ENCODE peak calls at places on chromosomes 1 and 21, in five cellular contexts. One of them, this sample, is unnamed.

GRCh38 chr1:221192055-221192454 is 312.8 kb downstream of the HLX start:
- DNase-seq in right lobe of liver: no peak
- DNase-seq in psoas muscle: no peak
- DNase-seq in SK-N-SH: no peak
- DNase-seq in GM06990: no peak
- DNase-seq in this sample: no peak

GRCh38 chr1:67211589-67212563 is 45.6 kb downstream of the IL23R start:
- DNase-seq in GM06990: no peak
- DNase-seq in right lobe of liver: no peak
- DNase-seq in SK-N-SH: no peak
- DNase-seq in psoas muscle: no peak
- DNase-seq in this sample: no peak

GRCh38 chr1:154276797-154277196 is 4.4 kb downstream of the HAX1 start:
- DNase-seq in SK-N-SH: peak
- DNase-seq in psoas muscle: no peak
- DNase-seq in right lobe of liver: no peak
- DNase-seq in GM06990: no peak
- DNase-seq in this sample: no peak

GRCh38 chr1:86868477-86868876 is 45.4 kb downstream of the SELENOF start:
- DNase-seq in GM06990: no peak
- DNase-seq in SK-N-SH: no peak
- DNase-seq in psoas muscle: no peak
- DNase-seq in right lobe of liver: no peak
- DNase-seq in this sample: no peak

GRCh38 chr21:37751268-37751975 is 164.8 kb downstream of the KCNJ6 start:
- DNase-seq in psoas muscle: no peak
- DNase-seq in right lobe of liver: no peak
- DNase-seq in SK-N-SH: no peak
- DNase-seq in GM06990: no peak
- DNase-seq in this sample: no peak

GRCh38 chr21:46141767-46142580 is 13.4 kb downstream of the FTCD start:
- DNase-seq in right lobe of liver: peak
- DNase-seq in psoas muscle: peak
- DNase-seq in SK-N-SH: no peak
- DNase-seq in GM06990: no peak
- DNase-seq in this sample: no peak

GRCh38 chr1:95232646-95233320 is 1.2 kb upstream of the RWDD3 start:
- DNase-seq in psoas muscle: no peak
- DNase-seq in GM06990: no peak
- DNase-seq in SK-N-SH: no peak
- DNase-seq in right lobe of liver: no peak
- DNase-seq in this sample: no peak

GRCh38 chr1:68464891-68465290 is 15.1 kb upstream of the RPE65 start:
- DNase-seq in right lobe of liver: no peak
- DNase-seq in psoas muscle: no peak
- DNase-seq in SK-N-SH: no peak
- DNase-seq in GM06990: no peak
- DNase-seq in this sample: no peak

GRCh38 chr1:240000634-240001033 is 91.0 kb upstream of the FMN2 start:
- DNase-seq in psoas muscle: no peak
- DNase-seq in GM06990: no peak
- DNase-seq in SK-N-SH: no peak
- DNase-seq in right lobe of liver: no peak
- DNase-seq in this sample: no peak

GRCh38 chr1:100622037-100622436 is 84.1 kb downstream of the GPR88 start:
- DNase-seq in GM06990: no peak
- DNase-seq in SK-N-SH: no peak
- DNase-seq in right lobe of liver: no peak
- DNase-seq in psoas muscle: no peak
- DNase-seq in this sample: no peak

GRCh38 chr1:17215545-17215890 is 10.6 kb downstream of the PADI1 start:
- DNase-seq in psoas muscle: no peak
- DNase-seq in right lobe of liver: no peak
- DNase-seq in SK-N-SH: no peak
- DNase-seq in GM06990: no peak
- DNase-seq in this sample: no peak

DNA sequence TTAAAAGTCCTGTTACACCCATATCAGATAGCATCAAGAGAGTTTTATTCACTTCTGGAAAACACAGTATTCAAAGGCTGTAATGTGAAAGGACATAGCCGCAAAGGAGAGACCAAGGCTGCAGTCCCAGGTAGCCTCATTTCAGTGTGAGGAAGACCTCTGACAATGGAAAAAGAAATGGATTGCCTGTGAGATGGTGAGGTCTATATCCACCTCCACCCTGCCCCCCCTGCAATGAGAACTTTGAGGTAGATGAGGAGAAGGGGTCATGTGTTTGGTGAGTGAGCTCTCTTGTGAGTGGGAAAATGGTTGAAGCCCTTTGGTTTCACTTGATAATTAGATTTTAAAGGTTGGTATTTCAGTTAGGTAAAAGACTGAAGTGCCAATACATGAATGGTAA is 3.5 kb downstream of the MRPS6 start:
- DNase-seq in GM06990: no peak
- DNase-seq in right lobe of liver: no peak
- DNase-seq in psoas muscle: no peak
- DNase-seq in SK-N-SH: no peak
- DNase-seq in this sample: no peak
- H3K4me3 ChIP-seq in GM06990: no peak
- H3K4me3 ChIP-seq in right lobe of liver: no peak
- H3K4me3 ChIP-seq in psoas muscle: peak
- H3K4me3 ChIP-seq in SK-N-SH: no peak
- H3K4me3 ChIP-seq in this sample: no peak

GRCh38 chr1:181909010-181909409 is 152.5 kb downstream of the ZNF648 start:
- DNase-seq in SK-N-SH: no peak
- DNase-seq in right lobe of liver: no peak
- DNase-seq in GM06990: no peak
- DNase-seq in psoas muscle: no peak
- DNase-seq in this sample: no peak

GRCh38 chr1:181911715-181912114 is 149.8 kb downstream of the ZNF648 start:
- DNase-seq in GM06990: no peak
- DNase-seq in right lobe of liver: no peak
- DNase-seq in psoas muscle: no peak
- DNase-seq in SK-N-SH: no peak
- DNase-seq in this sample: no peak

GRCh38 chr1:181905944-181906597 is 155.4 kb downstream of the ZNF648 start:
- DNase-seq in GM06990: no peak
- DNase-seq in psoas muscle: no peak
- DNase-seq in right lobe of liver: no peak
- DNase-seq in SK-N-SH: no peak
- DNase-seq in this sample: no peak

GRCh38 chr1:181906631-181907030 is 154.9 kb downstream of the ZNF648 start:
- DNase-seq in GM06990: no peak
- DNase-seq in psoas muscle: no peak
- DNase-seq in right lobe of liver: no peak
- DNase-seq in SK-N-SH: no peak
- DNase-seq in this sample: no peak

DNA sequence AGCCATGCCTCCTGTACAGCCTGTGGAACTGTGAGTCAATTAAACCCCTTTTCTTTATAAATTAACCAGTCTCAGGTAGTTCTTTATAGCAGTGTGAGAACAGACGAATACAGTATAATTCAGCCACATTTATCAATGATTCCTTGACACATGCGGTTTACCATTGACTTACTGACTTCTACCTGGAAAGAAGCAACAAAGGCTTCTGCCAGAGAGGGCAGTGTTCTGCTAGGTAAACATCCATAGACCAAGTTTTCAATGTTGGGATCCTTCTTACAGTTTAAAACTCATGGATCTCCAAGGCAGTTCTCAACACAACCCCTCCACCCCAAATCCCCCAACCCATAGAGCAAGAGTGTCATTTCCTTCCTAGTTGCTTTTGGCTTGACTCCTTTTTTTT is 150.6 kb downstream of the ZNF648 start:
- DNase-seq in SK-N-SH: no peak
- DNase-seq in psoas muscle: no peak
- DNase-seq in right lobe of liver: no peak
- DNase-seq in GM06990: no peak
- DNase-seq in this sample: no peak
- TF ChIP-seq CTCF in SK-N-SH: no peak
- TF ChIP-seq CTCF in psoas muscle: no peak
- TF ChIP-seq CTCF in right lobe of liver: peak
- TF ChIP-seq CTCF in GM06990: peak
- TF ChIP-seq CTCF in this sample: no peak

GRCh38 chr1:106568161-106568560 is 488.3 kb upstream of the PRMT6 start:
- DNase-seq in GM06990: peak
- DNase-seq in right lobe of liver: no peak
- DNase-seq in psoas muscle: no peak
- DNase-seq in SK-N-SH: no peak
- DNase-seq in this sample: no peak

GRCh38 chr1:106564192-106564591 is 492.3 kb upstream of the PRMT6 start:
- DNase-seq in right lobe of liver: no peak
- DNase-seq in GM06990: no peak
- DNase-seq in SK-N-SH: no peak
- DNase-seq in psoas muscle: no peak
- DNase-seq in this sample: no peak

GRCh38 chr1:106571109-106571508 is 485.4 kb upstream of the PRMT6 start:
- DNase-seq in SK-N-SH: no peak
- DNase-seq in psoas muscle: no peak
- DNase-seq in right lobe of liver: no peak
- DNase-seq in GM06990: no peak
- DNase-seq in this sample: no peak

DNA sequence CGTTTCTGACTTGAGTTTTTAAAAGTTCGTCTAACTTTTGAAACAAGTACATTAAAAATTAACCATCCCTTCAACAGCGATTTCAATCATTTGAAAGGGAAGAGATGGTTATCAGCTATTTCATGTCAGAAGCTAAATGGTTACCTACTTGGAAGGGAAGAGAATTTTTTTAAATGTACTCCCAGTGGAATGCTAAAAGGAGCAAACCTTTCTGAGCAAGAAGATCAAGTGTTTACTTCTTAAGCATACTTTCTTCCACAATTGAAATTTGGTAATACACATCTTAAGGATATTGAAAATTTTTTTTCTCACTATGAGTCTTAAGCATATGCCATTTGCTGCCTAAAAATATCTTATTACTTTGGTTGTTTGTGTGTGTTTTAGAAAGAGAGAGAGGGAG is 487.9 kb upstream of the PRMT6 start:
- DNase-seq in GM06990: peak
- DNase-seq in psoas muscle: no peak
- DNase-seq in right lobe of liver: no peak
- DNase-seq in SK-N-SH: no peak
- DNase-seq in this sample: no peak
- H3K4me3 ChIP-seq in GM06990: no peak
- H3K4me3 ChIP-seq in psoas muscle: no peak
- H3K4me3 ChIP-seq in right lobe of liver: no peak
- H3K4me3 ChIP-seq in SK-N-SH: no peak
- H3K4me3 ChIP-seq in this sample: no peak

GRCh38 chr1:85146972-85147359 is 53.9 kb downstream of the SYDE2 start:
- DNase-seq in GM06990: no peak
- DNase-seq in SK-N-SH: no peak
- DNase-seq in psoas muscle: no peak
- DNase-seq in right lobe of liver: no peak
- DNase-seq in this sample: no peak
- TF ChIP-seq CTCF in GM06990: no peak
- TF ChIP-seq CTCF in SK-N-SH: peak
- TF ChIP-seq CTCF in psoas muscle: no peak
- TF ChIP-seq CTCF in right lobe of liver: no peak
- TF ChIP-seq CTCF in this sample: no peak

GRCh38 chr1:220094016-220094911 is at the start of gene IARS2:
- DNase-seq in GM06990: peak
- DNase-seq in SK-N-SH: peak
- DNase-seq in right lobe of liver: peak
- DNase-seq in psoas muscle: peak
- DNase-seq in this sample: peak

GRCh38 chr1:220092694-220093093 is 1.2 kb upstream of the IARS2 start:
- DNase-seq in GM06990: no peak
- DNase-seq in right lobe of liver: no peak
- DNase-seq in psoas muscle: no peak
- DNase-seq in SK-N-SH: no peak
- DNase-seq in this sample: no peak

GRCh38 chr1:220089650-220090556 is at the start of gene BPNT1:
- DNase-seq in right lobe of liver: peak
- DNase-seq in SK-N-SH: peak
- DNase-seq in psoas muscle: peak
- DNase-seq in GM06990: peak
- DNase-seq in this sample: peak

GRCh38 chr1:220093361-220094015 is 444 bp upstream of the IARS2 start:
- DNase-seq in right lobe of liver: no peak
- DNase-seq in SK-N-SH: no peak
- DNase-seq in psoas muscle: no peak
- DNase-seq in GM06990: no peak
- DNase-seq in this sample: no peak
- H3K4me3 ChIP-seq in right lobe of liver: no peak
- H3K4me3 ChIP-seq in SK-N-SH: no peak
- H3K4me3 ChIP-seq in psoas muscle: peak
- H3K4me3 ChIP-seq in GM06990: peak
- H3K4me3 ChIP-seq in this sample: no peak

DNA sequence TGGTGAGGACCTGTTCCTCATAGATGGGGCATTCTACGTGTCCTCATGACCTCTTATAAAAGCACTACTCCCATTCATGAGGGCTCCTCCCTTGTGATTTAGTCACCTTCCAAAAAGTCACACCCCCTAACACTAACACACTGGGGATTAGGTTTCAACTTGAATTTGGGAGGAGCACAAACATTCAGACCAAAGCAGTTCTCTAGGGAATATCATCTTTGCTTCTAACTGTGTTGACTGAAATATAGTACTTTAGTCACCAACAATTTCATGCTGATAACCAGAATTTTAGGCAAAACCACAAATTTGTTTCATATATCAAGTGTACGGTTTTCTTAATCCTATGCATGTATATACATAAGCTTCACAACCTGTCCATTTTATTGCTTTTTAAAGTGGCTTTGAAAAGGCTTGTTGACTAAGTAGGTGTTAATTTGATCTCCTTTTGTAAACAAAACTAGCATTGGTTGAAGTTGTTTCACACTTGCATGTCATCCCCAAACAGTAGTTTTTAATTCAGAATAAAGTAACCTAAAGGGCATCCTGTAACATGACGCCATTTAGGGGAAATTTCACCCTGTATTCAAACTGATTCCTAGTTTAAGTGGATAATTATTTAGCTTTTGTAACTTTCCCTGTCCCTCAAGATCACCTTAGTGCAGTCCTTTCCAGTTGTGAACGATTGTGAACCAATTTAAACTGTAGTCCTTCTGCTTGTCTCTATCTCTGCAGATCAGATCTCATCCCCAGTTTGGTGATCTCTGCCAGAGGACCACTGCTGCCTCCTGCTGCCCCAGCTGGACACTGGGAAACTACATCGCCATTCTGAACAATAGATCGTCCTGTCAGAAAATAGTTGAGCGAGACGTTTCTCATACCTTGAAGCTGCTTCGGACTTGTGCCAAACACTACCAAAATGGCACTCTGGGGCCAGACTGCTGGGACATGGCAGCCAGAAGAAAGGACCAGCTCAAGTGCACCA is 141.1 kb downstream of the TLR5 start:
- DNase-seq in GM06990: no peak
- DNase-seq in SK-N-SH: no peak
- DNase-seq in psoas muscle: no peak
- DNase-seq in right lobe of liver: no peak
- DNase-seq in this sample: no peak
- TF ChIP-seq CTCF in GM06990: no peak
- TF ChIP-seq CTCF in SK-N-SH: peak
- TF ChIP-seq CTCF in psoas muscle: no peak
- TF ChIP-seq CTCF in right lobe of liver: no peak
- TF ChIP-seq CTCF in this sample: no peak

GRCh38 chr1:117362986-117363385 is 4.3 kb upstream of the MAN1A2 start:
- DNase-seq in SK-N-SH: no peak
- DNase-seq in psoas muscle: no peak
- DNase-seq in GM06990: no peak
- DNase-seq in right lobe of liver: no peak
- DNase-seq in this sample: no peak
- H3K4me3 ChIP-seq in SK-N-SH: no peak
- H3K4me3 ChIP-seq in psoas muscle: no peak
- H3K4me3 ChIP-seq in GM06990: no peak
- H3K4me3 ChIP-seq in right lobe of liver: no peak
- H3K4me3 ChIP-seq in this sample: no peak

This sample was measured in GM12864.